ENCODE peak calls at places on chromosomes 1 and 21, in four cellular contexts. S, T, U and M are unnamed samples.

GRCh38 chr1:180643693-180644092 is 11.9 kb downstream of the XPR1 start:
- DNase-seq in S (no peak), T (no peak), U (peak; percentile 56), M (no peak)

GRCh38 chr1:185934476-185935189 is 200.4 kb downstream of the HMCN1 start:
- DNase-seq in S (no peak), T (no peak), U (peak; percentile 56), M (no peak)

GRCh38 chr21:14683021-14683420 is 136.9 kb upstream of the SAMSN1 start:
- DNase-seq in S (no peak), T (no peak), U (no peak), M (no peak)

GRCh38 chr1:226441629-226442028 is 33.7 kb upstream of the PARP1 start:
- DNase-seq in S (no peak), T (no peak), U (no peak), M (no peak)

GRCh38 chr1:233381806-233382205 is 54.3 kb downstream of the MAP3K21 start:
- DNase-seq in S (no peak), T (no peak), U (no peak), M (no peak)

GRCh38 chr1:97903626-97904025 is 17.2 kb downstream of the DPYD start:
- DNase-seq in S (no peak), T (no peak), U (peak; percentile 70), M (no peak)

GRCh38 chr1:171902527-171902926 is 61.2 kb downstream of the DNM3 start:
- DNase-seq in S (no peak), T (no peak), U (no peak), M (no peak)

GRCh38 chr1:2019162-2019542 is at the start of gene GABRD:
- DNase-seq in S (no peak), T (no peak), U (no peak), M (no peak)

GRCh38 chr1:215635827-215636226 is 68.7 kb downstream of the KCTD3 start:
- DNase-seq in S (no peak), T (no peak), U (no peak), M (no peak)

GRCh38 chr1:240946926-240947325 is 335.0 kb upstream of the GREM2 start:
- DNase-seq in S (no peak), T (no peak), U (peak; percentile 21), M (no peak)

GRCh38 chr1:64242895-64243756 is 39.7 kb downstream of the UBE2U start:
- DNase-seq in S (no peak), T (no peak), U (peak; percentile 80), M (no peak)

GRCh38 chr1:150162862-150163706 is 13.4 kb downstream of the PLEKHO1 start:
- DNase-seq in S (peak; percentile 98), T (peak; percentile 88), U (peak; percentile 100), M (no peak)

GRCh38 chr1:29236993-29237905 is 927 bp downstream of the PTPRU start:
- DNase-seq in S (no peak), T (peak; percentile 69), U (peak; percentile 41), M (no peak)

GRCh38 chr1:183922197-183922596 is 115.3 kb downstream of the COLGALT2 start:
- DNase-seq in S (no peak), T (no peak), U (no peak), M (no peak)

GRCh38 chr1:153125536-153125935 is 12.2 kb upstream of the SPRR2F start:
- DNase-seq in S (no peak), T (no peak), U (no peak), M (no peak)
- TF ChIP-seq CTCF in S (no peak), T (no peak), U (no peak), M (no peak)

DNA sequence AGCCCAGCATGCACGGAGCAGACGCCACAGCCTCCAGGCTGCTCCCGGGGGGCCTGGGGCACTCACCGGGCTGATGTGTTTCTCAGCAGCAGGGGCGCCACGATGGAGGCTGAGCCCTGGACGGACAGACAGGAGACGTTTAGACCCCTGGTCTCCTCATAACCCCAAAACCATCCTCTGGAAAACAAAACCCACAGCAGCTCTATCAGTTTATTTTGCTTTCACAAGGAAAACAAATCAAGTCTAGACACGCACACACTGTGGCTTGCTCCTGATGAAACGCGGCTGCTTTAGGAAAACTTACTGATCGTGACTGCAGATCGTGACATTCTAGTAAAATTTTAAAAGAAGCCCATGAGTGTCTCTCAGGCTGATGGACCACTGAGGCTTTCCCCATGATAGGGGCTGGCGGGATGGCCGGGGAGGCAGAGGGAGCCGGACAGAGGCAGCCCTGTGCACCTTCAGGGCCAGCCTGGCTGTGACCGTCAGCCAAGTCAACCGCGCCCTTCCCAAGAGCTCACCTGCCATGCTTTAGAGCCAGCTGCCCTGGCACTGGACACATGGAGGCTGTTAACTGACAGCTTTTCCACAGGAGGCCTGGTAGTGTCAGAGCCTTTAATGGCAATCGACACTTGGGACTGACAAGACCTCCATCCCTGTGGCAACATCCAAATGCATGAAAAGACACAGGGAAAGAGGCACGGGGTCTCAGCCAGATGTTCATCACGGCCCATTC is 5.2 kb downstream of the POFUT2 start:
- DNase-seq in S (no peak), T (peak; percentile 17), U (no peak), M (peak; percentile 51)
- H3K36me3 ChIP-seq in S (peaks cover 51% of the 10 kb centered on the region), T (peaks cover 82% of the 10 kb centered on the region), U (peaks cover 49% of the 10 kb centered on the region), M (peaks cover 55% of the 10 kb centered on the region)

DNA sequence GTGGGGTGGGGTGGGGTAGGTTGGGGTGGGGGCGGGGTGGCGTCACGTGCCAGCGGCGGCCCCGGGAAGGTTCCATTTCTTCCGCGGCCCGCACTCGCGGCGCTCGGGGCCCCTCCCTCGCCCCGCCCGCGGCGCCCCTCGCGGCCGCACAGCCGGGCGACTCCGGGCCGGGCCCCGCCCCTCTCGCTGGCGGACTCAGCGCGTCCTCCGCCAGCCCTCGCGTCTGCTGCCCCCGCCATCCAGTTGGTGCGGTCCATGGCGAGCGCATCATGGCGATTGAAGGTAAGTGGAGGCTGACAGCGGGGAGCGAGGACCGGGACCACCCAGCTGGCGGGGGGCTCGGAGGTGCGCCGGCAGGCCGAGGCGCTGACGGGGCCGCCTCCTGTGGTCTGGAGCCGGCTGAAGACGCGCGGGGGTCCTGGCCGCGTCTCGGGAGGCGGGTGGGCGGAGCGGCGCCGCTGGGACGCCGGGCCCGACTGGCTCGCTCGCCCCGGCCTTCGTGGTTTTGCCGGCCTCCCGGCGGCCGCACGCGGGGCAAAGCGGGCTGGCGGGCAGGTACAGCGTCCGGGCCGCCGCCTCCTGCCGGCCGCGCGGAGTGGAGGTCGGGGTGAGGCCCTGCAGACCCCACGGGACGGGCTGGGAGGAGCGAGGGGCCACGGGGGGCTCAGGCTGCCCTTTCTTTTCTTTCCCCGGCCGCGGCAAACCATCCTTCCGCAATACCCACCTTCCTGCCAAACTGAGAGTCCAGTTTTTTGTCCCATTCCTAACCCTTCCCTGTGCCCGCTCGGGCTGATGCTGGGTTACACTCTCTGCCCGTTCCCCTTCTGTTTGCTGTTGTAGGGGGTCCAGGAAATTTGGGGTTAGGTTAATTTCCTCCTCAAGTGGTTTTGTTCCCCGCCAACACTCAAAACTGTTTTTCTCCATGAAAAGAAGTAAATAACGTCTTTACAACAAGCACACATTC is at the start of gene SYT14:
- DNase-seq in S (no peak), T (no peak), U (peak; percentile 33), M (peak; percentile 30)
- TF ChIP-seq CTCF in S (no peak), T (no peak), U (no peak), M (no peak)

GRCh38 chr1:7594714-7595295 is 176.3 kb upstream of the VAMP3 start:
- DNase-seq in S (no peak), T (peak; percentile 31), U (no peak), M (peak; percentile 25)
- H3K36me3 ChIP-seq in S (no peaks in the 10 kb centered on the region), T (no peaks in the 10 kb centered on the region), U (no peaks in the 10 kb centered on the region), M (no peaks in the 10 kb centered on the region)

DNA sequence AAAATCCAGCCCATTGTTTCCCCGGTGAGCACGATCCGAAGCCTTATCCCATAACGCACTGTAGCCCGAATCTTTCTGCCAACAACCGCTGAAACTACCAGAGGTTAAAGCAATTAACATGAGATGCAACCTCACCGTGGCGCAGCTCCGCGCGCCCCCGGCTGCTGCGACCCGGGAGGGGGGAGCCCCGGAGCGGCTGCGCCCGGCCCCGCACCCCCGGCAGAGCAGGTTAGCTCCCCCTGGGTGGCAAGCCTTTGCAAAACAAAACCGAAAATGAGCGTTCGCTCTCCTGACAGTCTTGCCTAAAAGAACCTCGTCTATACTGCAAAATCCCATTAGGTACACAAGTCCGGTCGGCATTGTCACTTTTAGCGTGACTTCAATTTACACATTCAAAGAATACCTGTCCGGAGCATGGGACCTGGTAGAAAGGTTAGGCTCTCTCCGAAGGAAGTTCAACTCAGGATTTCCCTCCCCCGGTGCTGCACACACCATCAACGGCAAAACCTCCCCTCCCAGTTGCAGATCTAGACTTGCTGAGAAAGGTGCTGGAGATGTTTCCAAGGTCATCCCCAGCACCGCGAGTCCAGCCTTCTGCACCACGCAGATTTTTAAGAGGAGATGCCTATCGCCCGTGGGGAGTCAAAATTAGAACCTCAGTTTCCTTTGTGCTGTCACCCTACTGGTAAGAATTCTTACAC is 107.5 kb downstream of the ZNF281 start:
- DNase-seq in S (no peak), T (no peak), U (peak; percentile 58), M (no peak)
- TF ChIP-seq CTCF in S (no peak), T (no peak), U (peak; percentile 25), M (peak; percentile 28)